ENCODE peak calls at places on chromosomes 11 and 22, in six cellular contexts. X, O, I, H, T and A are unnamed samples.

GRCh38 chr11:119567667-119568582 is 145.0 kb upstream of the THY1 start:
- DNase-seq in X (no peak), O (peak), I (no peak), H (no peak), T (no peak), A (no peak)

GRCh38 chr11:61052182-61052972 is 49.9 kb upstream of the CD5 start:
- DNase-seq in X (no peak), O (no peak), I (no peak), H (no peak), T (no peak), A (no peak)

GRCh38 chr22:44458044-44459020 is 39.7 kb downstream of the RTL6 start:
- DNase-seq in X (no peak), O (no peak), I (no peak), H (no peak), T (no peak), A (no peak)

GRCh38 chr11:6333112-6333511 is 12.8 kb upstream of the CAVIN3 start:
- DNase-seq in X (no peak), O (no peak), I (no peak), H (no peak), T (no peak), A (no peak)

GRCh38 chr22:46738961-46739870 is 1.2 kb upstream of the CERK start:
- DNase-seq in X (no peak), O (peak), I (peak), H (no peak), T (no peak), A (peak)

GRCh38 chr11:66068154-66068821 is 1.8 kb upstream of the PACS1 start:
- DNase-seq in X (peak), O (peak), I (peak), H (peak), T (peak), A (peak)

GRCh38 chr11:17781626-17782025 is 47.0 kb downstream of the KCNC1 start:
- DNase-seq in X (no peak), O (no peak), I (no peak), H (no peak), T (no peak), A (no peak)

GRCh38 chr11:73085189-73085875 is 56.8 kb downstream of the FCHSD2 start:
- DNase-seq in X (no peak), O (peak), I (no peak), H (no peak), T (no peak), A (peak)

GRCh38 chr11:127157225-127157624 is 156.7 kb upstream of the KIRREL3 start:
- DNase-seq in X (no peak), O (no peak), I (no peak), H (no peak), T (no peak), A (no peak)

GRCh38 chr22:22714600-22715361 is 70.4 kb downstream of the GGTLC2 start:
- DNase-seq in X (no peak), O (no peak), I (no peak), H (no peak), T (no peak), A (no peak)

GRCh38 chr11:62671272-62671603 is 235 bp upstream of the UQCC3 start:
- DNase-seq in X (no peak), O (no peak), I (no peak), H (no peak), T (no peak), A (no peak)

GRCh38 chr11:101870510-101870909 is 44.3 kb upstream of the CEP126 start:
- DNase-seq in X (no peak), O (no peak), I (peak), H (no peak), T (no peak), A (no peak)

GRCh38 chr11:116073854-116074837 is 569.9 kb upstream of the CADM1 start:
- DNase-seq in X (no peak), O (peak), I (no peak), H (no peak), T (peak), A (no peak)

GRCh38 chr11:128714121-128714520 is 20.2 kb downstream of the FLI1 start:
- DNase-seq in X (no peak), O (no peak), I (no peak), H (no peak), T (no peak), A (no peak)

GRCh38 chr11:272931-273198 is 5.3 kb upstream of the NLRP6 start:
- DNase-seq in X (no peak), O (no peak), I (no peak), H (no peak), T (no peak), A (no peak)

GRCh38 chr22:36465232-36466021 is 16.0 kb downstream of the TXN2 start:
- DNase-seq in X (peak), O (peak), I (peak), H (peak), T (no peak), A (peak)

GRCh38 chr11:20397281-20397680 is 9.8 kb downstream of the PRMT3 start:
- DNase-seq in X (no peak), O (peak), I (peak), H (no peak), T (no peak), A (no peak)

GRCh38 chr11:15327786-15328231 is 213.1 kb downstream of the INSC start:
- DNase-seq in X (no peak), O (peak), I (no peak), H (no peak), T (peak), A (no peak)

GRCh38 chr11:76834151-76834550 is 26.6 kb upstream of the ACER3 start:
- DNase-seq in X (no peak), O (no peak), I (no peak), H (no peak), T (no peak), A (no peak)

GRCh38 chr11:2554338-2555240 is 109.8 kb downstream of the KCNQ1 start:
- DNase-seq in X (peak), O (no peak), I (no peak), H (no peak), T (no peak), A (no peak)

GRCh38 chr11:131910491-131911387 is 540.3 kb downstream of the NTM start:
- DNase-seq in X (no peak), O (no peak), I (peak), H (no peak), T (peak), A (no peak)

GRCh38 chr11:32809313-32809712 is 14.9 kb upstream of the CCDC73 start:
- DNase-seq in X (peak), O (peak), I (peak), H (peak), T (peak), A (peak)

GRCh38 chr11:85154294-85154693 is 472.9 kb downstream of the DLG2 start:
- DNase-seq in X (no peak), O (no peak), I (no peak), H (no peak), T (no peak), A (no peak)

GRCh38 chr11:70826950-70827349 is 425.4 kb downstream of the SHANK2 start:
- DNase-seq in X (no peak), O (no peak), I (no peak), H (no peak), T (no peak), A (no peak)

GRCh38 chr22:50040717-50041116 is 17.4 kb downstream of the TTLL8 start:
- DNase-seq in X (peak), O (no peak), I (no peak), H (no peak), T (no peak), A (no peak)

GRCh38 chr11:124893781-124894401 is 3.8 kb downstream of the ROBO4 start:
- DNase-seq in X (no peak), O (no peak), I (no peak), H (no peak), T (no peak), A (no peak)

GRCh38 chr11:125457814-125458343 is 38.2 kb downstream of the FEZ1 start:
- DNase-seq in X (no peak), O (peak), I (peak), H (no peak), T (no peak), A (no peak)

GRCh38 chr22:39205344-39206021 is 39.3 kb downstream of the PDGFB start:
- DNase-seq in X (peak), O (no peak), I (peak), H (no peak), T (no peak), A (no peak)

GRCh38 chr11:14189874-14190273 is 169.1 kb downstream of the RRAS2 start:
- DNase-seq in X (no peak), O (peak), I (no peak), H (peak), T (no peak), A (peak)

GRCh38 chr11:8732748-8733241 is 50.2 kb downstream of the RPL27A start:
- DNase-seq in X (no peak), O (peak), I (peak), H (peak), T (no peak), A (peak)

GRCh38 chr11:16604784-16605439 is 133.5 kb upstream of the C11orf58 start:
- DNase-seq in X (peak), O (peak), I (peak), H (no peak), T (peak), A (no peak)

GRCh38 chr11:78420796-78421209 is 3.2 kb upstream of the GAB2 start:
- DNase-seq in X (peak), O (peak), I (peak), H (peak), T (no peak), A (no peak)

GRCh38 chr22:47610281-47610680 is 847.8 kb downstream of the TBC1D22A start:
- DNase-seq in X (peak), O (no peak), I (no peak), H (no peak), T (no peak), A (no peak)

GRCh38 chr22:23269441-23270211 is 89.3 kb downstream of the BCR start:
- DNase-seq in X (no peak), O (no peak), I (no peak), H (no peak), T (no peak), A (no peak)

GRCh38 chr11:65225284-65226102 is 36.3 kb upstream of the POLA2 start:
- DNase-seq in X (peak), O (peak), I (peak), H (peak), T (peak), A (peak)

GRCh38 chr11:67033661-67034166 is 10.8 kb downstream of the SYT12 start:
- DNase-seq in X (no peak), O (no peak), I (no peak), H (peak), T (no peak), A (no peak)

GRCh38 chr22:28229566-28230483 is 310.8 kb upstream of the PITPNB start:
- DNase-seq in X (no peak), O (no peak), I (no peak), H (no peak), T (no peak), A (no peak)

GRCh38 chr22:24140357-24140756 is 40.9 kb upstream of the SUSD2 start:
- DNase-seq in X (no peak), O (no peak), I (no peak), H (no peak), T (no peak), A (no peak)

GRCh38 chr11:23124249-23124648 is 264.0 kb upstream of the CCDC179 start:
- DNase-seq in X (no peak), O (no peak), I (no peak), H (no peak), T (no peak), A (no peak)

GRCh38 chr11:122773781-122774266 is 64.5 kb upstream of the CRTAM start:
- DNase-seq in X (no peak), O (no peak), I (peak), H (no peak), T (no peak), A (no peak)
- H3K27ac ChIP-seq in X (no peak), O (no peak), I (no peak), H (no peak), T (no peak), A (no peak)

GRCh38 chr11:130448416-130449068 is at the start of gene ADAMTS15:
- DNase-seq in X (peak), O (peak), I (peak), H (peak), T (peak), A (peak)

GRCh38 chr11:130448039-130448415 is 418 bp upstream of the ADAMTS15 start:
- DNase-seq in X (no peak), O (no peak), I (no peak), H (no peak), T (no peak), A (no peak)

GRCh38 chr11:130451261-130452019 is 3.0 kb downstream of the ADAMTS15 start:
- DNase-seq in X (no peak), O (no peak), I (no peak), H (no peak), T (no peak), A (peak)

GRCh38 chr11:130449246-130449990 is 973 bp downstream of the ADAMTS15 start:
- DNase-seq in X (peak), O (no peak), I (no peak), H (no peak), T (no peak), A (no peak)

DNA sequence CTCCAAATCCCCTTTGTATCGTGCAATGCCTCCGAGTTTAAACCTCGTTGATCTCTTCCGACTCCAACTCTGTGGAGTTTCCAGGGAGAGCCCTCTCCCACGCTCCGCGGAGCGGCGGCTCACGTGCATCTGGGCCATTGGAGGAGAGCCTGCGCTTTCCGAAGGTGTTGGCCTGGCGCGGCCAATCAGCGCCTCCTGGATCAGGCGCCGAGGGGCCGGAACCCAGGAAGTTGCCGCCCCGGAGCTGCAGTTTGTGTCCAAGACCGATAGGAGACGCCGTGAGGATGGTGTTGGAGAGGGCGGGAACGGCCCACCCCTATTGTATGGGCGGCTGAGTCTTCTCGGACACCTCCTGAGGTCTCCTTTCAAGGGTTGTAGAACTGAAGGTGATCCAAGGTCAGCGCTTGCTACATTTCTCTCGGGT is 1.6 kb downstream of the ADAMTS15 start:
- DNase-seq in X (peak), O (peak), I (no peak), H (peak), T (no peak), A (peak)
- H3K4me3 ChIP-seq in X (peak), O (no peak), I (no peak), H (peak), T (peak), A (peak)

GRCh38 chr11:68928108-68928429 is 24.4 kb downstream of the IGHMBP2 start:
- DNase-seq in X (no peak), O (peak), I (no peak), H (no peak), T (no peak), A (no peak)

GRCh38 chr11:68927280-68928107 is 23.8 kb downstream of the IGHMBP2 start:
- DNase-seq in X (peak), O (peak), I (no peak), H (no peak), T (no peak), A (no peak)

GRCh38 chr11:68929706-68930605 is 26.3 kb downstream of the IGHMBP2 start:
- DNase-seq in X (no peak), O (no peak), I (no peak), H (no peak), T (no peak), A (no peak)

GRCh38 chr11:68929135-68929534 is 25.4 kb downstream of the IGHMBP2 start:
- DNase-seq in X (no peak), O (no peak), I (no peak), H (no peak), T (no peak), A (no peak)

GRCh38 chr11:68928481-68928880 is 24.8 kb downstream of the IGHMBP2 start:
- DNase-seq in X (no peak), O (no peak), I (no peak), H (no peak), T (no peak), A (no peak)
- H3K27ac ChIP-seq in X (no peak), O (no peak), I (no peak), H (no peak), T (no peak), A (no peak)

GRCh38 chr11:36114095-36114494 is 170.2 kb downstream of the LDLRAD3 start:
- DNase-seq in X (no peak), O (no peak), I (no peak), H (no peak), T (no peak), A (no peak)

GRCh38 chr11:36108812-36109498 is 165.1 kb downstream of the LDLRAD3 start:
- DNase-seq in X (no peak), O (no peak), I (no peak), H (no peak), T (no peak), A (no peak)

GRCh38 chr11:36109499-36109849 is 165.6 kb downstream of the LDLRAD3 start:
- DNase-seq in X (no peak), O (no peak), I (no peak), H (no peak), T (no peak), A (no peak)

GRCh38 chr11:36109850-36110606 is 166.2 kb downstream of the LDLRAD3 start:
- DNase-seq in X (no peak), O (no peak), I (no peak), H (no peak), T (peak), A (no peak)

GRCh38 chr11:36110698-36111410 is 167.0 kb downstream of the LDLRAD3 start:
- DNase-seq in X (no peak), O (no peak), I (no peak), H (no peak), T (no peak), A (no peak)
- H3K4me3 ChIP-seq in X (no peak), O (no peak), I (no peak), H (no peak), T (no peak), A (no peak)